ENCODE peak calls at places on chromosomes 12 and 14, in four cellular contexts. O, T, E and G are unnamed samples. For H3K36me3, the result is how much of the 10 kb centered on the place peaks cover.

GRCh38 chr14:30252800-30253425 is 306.0 kb upstream of the G2E3 start:
- DNase-seq in O (peak), E (no peak), T (no peak), G (no peak)

GRCh38 chr14:78566017-78566858 is 396.1 kb downstream of the NRXN3 start:
- DNase-seq in E (peak), O (peak), T (peak), G (peak)

GRCh38 chr14:78240567-78240966 is 70.4 kb downstream of the NRXN3 start:
- DNase-seq in T (no peak), E (no peak), O (no peak), G (no peak)

GRCh38 chr14:90534091-90534837 is 137.4 kb downstream of the CALM1 start:
- DNase-seq in T (no peak), O (peak), E (no peak), G (no peak)

GRCh38 chr14:90545966-90546751 is 149.3 kb downstream of the CALM1 start:
- DNase-seq in O (no peak), T (no peak), E (peak), G (no peak)

GRCh38 chr14:75578786-75579781 is 664 bp downstream of the FLVCR2 start:
- DNase-seq in T (no peak), O (peak), E (no peak), G (no peak)

GRCh38 chr12:103401421-103401820 is 94.3 kb downstream of the C12orf42 start:
- DNase-seq in T (peak), O (no peak), E (no peak), G (no peak)

GRCh38 chr12:3553681-3554546 is 62.9 kb downstream of the PRMT8 start:
- DNase-seq in T (no peak), E (no peak), O (no peak), G (no peak)

GRCh38 chr12:93127107-93127560 is 198.0 kb upstream of the EEA1 start:
- DNase-seq in O (no peak), E (peak), T (no peak), G (no peak)

GRCh38 chr14:85319998-85320397 is 209.9 kb upstream of the FLRT2 start:
- DNase-seq in E (no peak), T (no peak), O (peak), G (peak)

GRCh38 chr12:83641789-83642188 is 955.1 kb downstream of the TMTC2 start:
- DNase-seq in E (no peak), T (no peak), O (no peak), G (no peak)

GRCh38 chr12:122282066-122282465 is 15.8 kb upstream of the VPS33A start:
- DNase-seq in O (peak), E (no peak), T (no peak), G (peak)

GRCh38 chr12:88801227-88802225 is 221.3 kb upstream of the KITLG start:
- DNase-seq in T (no peak), E (no peak), O (no peak), G (no peak)

GRCh38 chr12:13146539-13146938 is 43.1 kb upstream of the GSG1 start:
- DNase-seq in T (no peak), O (no peak), E (no peak), G (no peak)

GRCh38 chr12:27902651-27903050 is 69.9 kb downstream of the PTHLH start:
- DNase-seq in E (no peak), O (no peak), T (no peak), G (no peak)

GRCh38 chr14:102046337-102047278 is 40.2 kb downstream of the HSP90AA1 start:
- DNase-seq in T (peak), O (peak), E (peak), G (no peak)

GRCh38 chr12:18578191-18578590 is 159.6 kb downstream of the PLCZ1 start:
- DNase-seq in E (no peak), O (peak), T (no peak), G (no peak)

GRCh38 chr12:10252201-10252600 is 39.5 kb downstream of the GABARAPL1 start:
- DNase-seq in E (no peak), T (no peak), O (no peak), G (no peak)

GRCh38 chr12:59452259-59452658 is 143.6 kb upstream of the SLC16A7 start:
- DNase-seq in T (no peak), O (peak), E (peak), G (peak)

GRCh38 chr14:89771251-89771650 is 183.3 kb downstream of the EFCAB11 start:
- DNase-seq in E (no peak), T (no peak), O (peak), G (no peak)

GRCh38 chr12:93624595-93625294 is 52.3 kb downstream of the SOCS2 start:
- DNase-seq in T (peak), O (peak), E (no peak), G (peak)

GRCh38 chr14:69997849-69998248 is 118.6 kb downstream of the SMOC1 start:
- DNase-seq in E (peak), O (peak), T (no peak), G (no peak)

GRCh38 chr12:41234672-41235071 is 46.6 kb downstream of the PDZRN4 start:
- DNase-seq in T (no peak), E (no peak), O (no peak), G (no peak)

GRCh38 chr12:30806989-30807694 is 52.4 kb upstream of the CAPRIN2 start:
- DNase-seq in O (peak), E (peak), T (peak), G (no peak)

GRCh38 chr14:99792551-99793212 is 531 bp upstream of the EML1 start:
- DNase-seq in O (peak), E (peak), T (no peak), G (no peak)

GRCh38 chr14:106268013-106268727 is 741.8 kb downstream of the TMEM121 start:
- DNase-seq in E (no peak), O (no peak), T (no peak), G (no peak)

GRCh38 chr12:65825573-65826512 is 1.6 kb downstream of the HMGA2 start:
- DNase-seq in E (peak), T (no peak), O (peak), G (no peak)

GRCh38 chr12:5458229-5459050 is 26.5 kb downstream of the NTF3 start:
- DNase-seq in E (no peak), O (no peak), T (no peak), G (no peak)

GRCh38 chr14:80095623-80096022 is 115.7 kb downstream of the DIO2 start:
- DNase-seq in T (no peak), E (no peak), O (peak), G (peak)

GRCh38 chr14:84197704-84198103 is 1332.2 kb upstream of the FLRT2 start:
- DNase-seq in T (no peak), O (no peak), E (no peak), G (no peak)

GRCh38 chr14:85566603-85567002 is 36.7 kb downstream of the FLRT2 start:
- DNase-seq in T (no peak), O (peak), E (no peak), G (peak)

GRCh38 chr14:73634333-73634833 is 10.4 kb upstream of the DNAL1 start:
- DNase-seq in E (peak), T (no peak), O (no peak), G (no peak)
- TF ChIP-seq CTCF in E (no peak), T (no peak), O (peak), G (peak)

DNA sequence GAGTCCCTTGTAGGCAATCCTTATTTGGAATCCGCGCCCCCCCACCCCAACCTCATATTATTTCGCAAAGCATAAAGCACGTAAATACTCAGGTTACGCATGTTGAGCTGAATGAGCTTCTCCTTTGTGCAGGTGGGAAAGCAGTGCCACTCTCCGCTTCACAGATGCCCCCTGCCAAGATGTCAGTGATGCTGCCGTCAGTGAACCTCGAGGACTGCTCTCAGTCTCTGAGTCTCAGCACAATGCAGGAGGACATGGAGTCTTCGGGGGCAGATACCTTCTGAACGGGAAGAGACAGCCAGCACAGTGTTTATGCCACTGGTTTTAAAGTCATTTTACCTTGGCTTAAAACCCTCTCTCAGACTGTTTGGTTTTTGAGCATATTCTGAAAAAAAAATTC is 90.1 kb upstream of the DACT1 start:
- DNase-seq in T (no peak), E (no peak), O (no peak), G (no peak)
- H3K4me3 ChIP-seq in T (no peak), E (no peak), O (no peak), G (no peak)

DNA sequence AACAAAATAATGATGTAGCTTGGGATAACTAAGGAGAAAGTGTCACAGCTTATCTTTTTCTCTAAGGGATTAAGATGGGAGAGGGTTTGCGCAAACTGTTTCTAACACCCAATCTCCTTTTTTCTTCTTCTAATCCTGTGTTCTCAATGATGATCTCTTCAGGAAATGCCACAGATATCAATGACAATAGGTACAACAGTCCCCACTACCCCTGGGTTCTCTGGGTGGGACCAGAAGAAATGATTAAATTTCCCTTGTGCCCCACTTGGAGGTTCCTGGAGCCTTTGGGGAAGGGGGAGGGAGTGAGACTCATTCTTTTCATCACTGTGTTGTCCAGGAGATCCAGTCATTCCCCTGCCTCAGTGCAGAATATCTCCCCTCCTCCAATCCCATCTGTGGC is 8.6 kb upstream of the PIP4K2C start:
- DNase-seq in E (no peak), O (no peak), T (no peak), G (no peak)
- H3K36me3 ChIP-seq in E (under half), O (under half), T (under half), G (under half)

GRCh38 chr12:115897718-115898117 is 379.8 kb downstream of the MED13L start:
- DNase-seq in O (peak), E (no peak), T (no peak), G (peak)

GRCh38 chr12:115895247-115895646 is 382.2 kb downstream of the MED13L start:
- DNase-seq in E (no peak), O (no peak), T (no peak), G (no peak)

GRCh38 chr12:115898670-115899069 is 378.8 kb downstream of the MED13L start:
- DNase-seq in O (no peak), E (no peak), T (no peak), G (no peak)
- TF ChIP-seq CTCF in O (no peak), E (no peak), T (peak), G (peak)

DNA sequence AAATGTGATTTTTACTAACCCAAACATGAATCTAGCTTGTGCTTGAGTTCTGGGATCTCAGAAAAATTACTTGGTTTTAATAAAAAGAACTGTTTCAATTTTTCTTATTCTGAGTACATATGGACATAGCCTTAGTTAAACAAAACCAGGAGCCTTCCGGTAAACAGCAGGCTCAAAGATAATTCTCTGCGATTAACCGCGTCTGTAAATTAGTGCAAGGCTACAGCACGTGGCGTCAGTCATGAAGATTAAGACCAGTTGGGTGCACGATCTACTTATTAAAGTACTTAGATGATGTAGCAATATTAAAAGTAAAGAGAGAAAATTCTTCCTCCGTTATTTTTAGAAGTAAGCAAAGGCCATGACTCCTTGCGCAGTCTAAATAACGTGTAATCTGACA is 707 bp downstream of the KCNJ8 start:
- DNase-seq in T (no peak), E (no peak), O (peak), G (no peak)
- H3K4me3 ChIP-seq in T (no peak), E (peak), O (peak), G (peak)

DNA sequence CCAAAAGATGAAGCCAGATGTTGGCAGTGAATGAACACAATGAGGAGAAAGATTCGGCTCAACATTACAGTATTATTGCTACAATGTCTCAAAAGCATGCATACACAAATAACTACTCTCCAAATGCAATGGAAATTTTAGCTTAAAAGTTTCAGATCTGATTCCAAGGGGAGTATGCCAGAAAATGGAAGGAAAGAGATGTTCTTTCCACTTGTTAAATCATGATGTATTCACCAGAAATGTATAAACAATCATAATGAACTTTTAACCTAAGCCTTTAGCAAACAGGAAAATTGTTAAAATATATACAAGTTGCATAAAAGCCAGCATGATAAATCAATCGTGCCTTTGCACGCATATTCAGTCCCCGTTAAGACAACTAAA is 62.1 kb downstream of the SH2B3 start:
- DNase-seq in O (peak), T (no peak), E (no peak), G (peak)
- H3K36me3 ChIP-seq in O (under half), T (under half), E (under half), G (under half)

GRCh38 chr12:118034429-118035193 is 18.1 kb downstream of the RFC5 start:
- DNase-seq in T (no peak), O (peak), E (no peak), G (no peak)
- TF ChIP-seq CTCF in T (peak), O (peak), E (no peak), G (peak)

DNA sequence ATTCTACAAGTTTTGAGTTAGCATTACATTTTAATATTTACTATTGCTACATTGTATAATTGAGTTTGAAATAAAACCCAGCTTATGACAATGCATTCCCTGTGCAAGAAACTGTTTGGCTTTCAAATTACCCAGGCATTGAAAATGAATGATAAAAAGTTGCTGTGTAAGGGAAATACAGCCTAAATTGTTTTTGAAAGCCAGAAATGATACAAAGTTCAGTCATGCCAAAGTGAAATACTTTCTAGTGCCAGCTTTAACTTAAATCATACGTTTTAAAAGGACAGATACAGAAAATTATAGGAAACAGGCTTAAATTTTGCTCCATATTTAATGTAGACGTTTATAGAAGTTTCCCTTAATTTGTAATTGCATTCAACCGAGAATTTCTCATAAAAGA is 2.8 kb downstream of the MGAT2 start:
- DNase-seq in O (no peak), E (no peak), T (no peak), G (no peak)
- H3K4me3 ChIP-seq in O (no peak), E (no peak), T (no peak), G (no peak)